ENCODE peak calls at places on chromosomes 5 and 9, in eight cellular contexts. One of them, this sample, is unnamed.
A peak's percentile ranks its signal among the peaks of the same experiment; 100 is the strongest.

GRCh38 chr9:118271331-118271730 is 567.1 kb downstream of the TLR4 start:
- DNase-seq in stimulated activated CD4-positive, alpha-beta T cell treated with anti-CD3 and anti-CD28 coated beads, Interleukin-1b, Interleukin-23, amount 100 ng/mL, for 4 hours: no peak
- DNase-seq in endodermal cell: no peak
- DNase-seq in NCI-H2081: no peak
- DNase-seq in stimulated activated CD8-positive, alpha-beta memory T cell treated with anti-CD3 and anti-CD28 coated beads, Interleukin-7, amount 100 ng/mL, for 4 hours: no peak
- DNase-seq in ACHN: no peak
- DNase-seq in effector CD4-positive, alpha-beta T cell: no peak
- DNase-seq in chondrocyte: no peak
- DNase-seq in this sample: no peak

GRCh38 chr9:99678550-99678949 is 143.1 kb upstream of the NR4A3 start:
- DNase-seq in effector CD4-positive, alpha-beta T cell: no peak
- DNase-seq in endodermal cell: no peak
- DNase-seq in chondrocyte: no peak
- DNase-seq in stimulated activated CD8-positive, alpha-beta memory T cell treated with anti-CD3 and anti-CD28 coated beads, Interleukin-7, amount 100 ng/mL, for 4 hours: no peak
- DNase-seq in ACHN: no peak
- DNase-seq in NCI-H2081: no peak
- DNase-seq in stimulated activated CD4-positive, alpha-beta T cell treated with anti-CD3 and anti-CD28 coated beads, Interleukin-1b, Interleukin-23, amount 100 ng/mL, for 4 hours: no peak
- DNase-seq in this sample: no peak

GRCh38 chr5:91339053-91339710 is 43.9 kb downstream of the ARRDC3 start:
- DNase-seq in NCI-H2081: no peak
- DNase-seq in chondrocyte: no peak
- DNase-seq in stimulated activated CD4-positive, alpha-beta T cell treated with anti-CD3 and anti-CD28 coated beads, Interleukin-1b, Interleukin-23, amount 100 ng/mL, for 4 hours: no peak
- DNase-seq in stimulated activated CD8-positive, alpha-beta memory T cell treated with anti-CD3 and anti-CD28 coated beads, Interleukin-7, amount 100 ng/mL, for 4 hours: no peak
- DNase-seq in ACHN: no peak
- DNase-seq in endodermal cell: no peak
- DNase-seq in effector CD4-positive, alpha-beta T cell: no peak
- DNase-seq in this sample: peak; percentile 56

GRCh38 chr9:123616707-123617106 is 260.7 kb downstream of the CRB2 start:
- DNase-seq in NCI-H2081: no peak
- DNase-seq in ACHN: no peak
- DNase-seq in effector CD4-positive, alpha-beta T cell: no peak
- DNase-seq in endodermal cell: peak; percentile 64
- DNase-seq in stimulated activated CD4-positive, alpha-beta T cell treated with anti-CD3 and anti-CD28 coated beads, Interleukin-1b, Interleukin-23, amount 100 ng/mL, for 4 hours: no peak
- DNase-seq in stimulated activated CD8-positive, alpha-beta memory T cell treated with anti-CD3 and anti-CD28 coated beads, Interleukin-7, amount 100 ng/mL, for 4 hours: no peak
- DNase-seq in chondrocyte: no peak
- DNase-seq in this sample: peak; percentile 21

GRCh38 chr9:108040783-108041182 is 551.2 kb upstream of the KLF4 start:
- DNase-seq in stimulated activated CD4-positive, alpha-beta T cell treated with anti-CD3 and anti-CD28 coated beads, Interleukin-1b, Interleukin-23, amount 100 ng/mL, for 4 hours: no peak
- DNase-seq in stimulated activated CD8-positive, alpha-beta memory T cell treated with anti-CD3 and anti-CD28 coated beads, Interleukin-7, amount 100 ng/mL, for 4 hours: no peak
- DNase-seq in endodermal cell: no peak
- DNase-seq in NCI-H2081: no peak
- DNase-seq in chondrocyte: no peak
- DNase-seq in effector CD4-positive, alpha-beta T cell: no peak
- DNase-seq in ACHN: no peak
- DNase-seq in this sample: no peak

GRCh38 chr9:130537346-130538050 is 41.9 kb upstream of the FUBP3 start:
- DNase-seq in chondrocyte: no peak
- DNase-seq in stimulated activated CD4-positive, alpha-beta T cell treated with anti-CD3 and anti-CD28 coated beads, Interleukin-1b, Interleukin-23, amount 100 ng/mL, for 4 hours: no peak
- DNase-seq in stimulated activated CD8-positive, alpha-beta memory T cell treated with anti-CD3 and anti-CD28 coated beads, Interleukin-7, amount 100 ng/mL, for 4 hours: no peak
- DNase-seq in NCI-H2081: no peak
- DNase-seq in endodermal cell: peak; percentile 50
- DNase-seq in ACHN: no peak
- DNase-seq in effector CD4-positive, alpha-beta T cell: no peak
- DNase-seq in this sample: peak; percentile 45

GRCh38 chr5:40184-40583 is 51.8 kb upstream of the PLEKHG4B start:
- DNase-seq in stimulated activated CD8-positive, alpha-beta memory T cell treated with anti-CD3 and anti-CD28 coated beads, Interleukin-7, amount 100 ng/mL, for 4 hours: no peak
- DNase-seq in stimulated activated CD4-positive, alpha-beta T cell treated with anti-CD3 and anti-CD28 coated beads, Interleukin-1b, Interleukin-23, amount 100 ng/mL, for 4 hours: no peak
- DNase-seq in effector CD4-positive, alpha-beta T cell: no peak
- DNase-seq in NCI-H2081: no peak
- DNase-seq in endodermal cell: no peak
- DNase-seq in ACHN: no peak
- DNase-seq in chondrocyte: no peak
- DNase-seq in this sample: no peak

GRCh38 chr9:91900057-91900816 is 49.8 kb downstream of the ROR2 start:
- DNase-seq in ACHN: no peak
- DNase-seq in effector CD4-positive, alpha-beta T cell: no peak
- DNase-seq in stimulated activated CD8-positive, alpha-beta memory T cell treated with anti-CD3 and anti-CD28 coated beads, Interleukin-7, amount 100 ng/mL, for 4 hours: no peak
- DNase-seq in NCI-H2081: no peak
- DNase-seq in chondrocyte: no peak
- DNase-seq in endodermal cell: peak; percentile 84
- DNase-seq in stimulated activated CD4-positive, alpha-beta T cell treated with anti-CD3 and anti-CD28 coated beads, Interleukin-1b, Interleukin-23, amount 100 ng/mL, for 4 hours: no peak
- DNase-seq in this sample: peak; percentile 69

GRCh38 chr5:130055572-130055971 is 151.3 kb downstream of the CHSY3 start:
- DNase-seq in effector CD4-positive, alpha-beta T cell: no peak
- DNase-seq in chondrocyte: no peak
- DNase-seq in NCI-H2081: no peak
- DNase-seq in stimulated activated CD4-positive, alpha-beta T cell treated with anti-CD3 and anti-CD28 coated beads, Interleukin-1b, Interleukin-23, amount 100 ng/mL, for 4 hours: no peak
- DNase-seq in stimulated activated CD8-positive, alpha-beta memory T cell treated with anti-CD3 and anti-CD28 coated beads, Interleukin-7, amount 100 ng/mL, for 4 hours: no peak
- DNase-seq in endodermal cell: no peak
- DNase-seq in ACHN: no peak
- DNase-seq in this sample: no peak

GRCh38 chr5:152864993-152865392 is 459.9 kb upstream of the NMUR2 start:
- DNase-seq in endodermal cell: no peak
- DNase-seq in NCI-H2081: no peak
- DNase-seq in stimulated activated CD8-positive, alpha-beta memory T cell treated with anti-CD3 and anti-CD28 coated beads, Interleukin-7, amount 100 ng/mL, for 4 hours: no peak
- DNase-seq in stimulated activated CD4-positive, alpha-beta T cell treated with anti-CD3 and anti-CD28 coated beads, Interleukin-1b, Interleukin-23, amount 100 ng/mL, for 4 hours: no peak
- DNase-seq in ACHN: no peak
- DNase-seq in effector CD4-positive, alpha-beta T cell: no peak
- DNase-seq in chondrocyte: no peak
- DNase-seq in this sample: no peak

GRCh38 chr9:124510650-124511425 is 3.6 kb upstream of the NR5A1 start:
- DNase-seq in effector CD4-positive, alpha-beta T cell: no peak
- DNase-seq in chondrocyte: no peak
- DNase-seq in stimulated activated CD4-positive, alpha-beta T cell treated with anti-CD3 and anti-CD28 coated beads, Interleukin-1b, Interleukin-23, amount 100 ng/mL, for 4 hours: no peak
- DNase-seq in stimulated activated CD8-positive, alpha-beta memory T cell treated with anti-CD3 and anti-CD28 coated beads, Interleukin-7, amount 100 ng/mL, for 4 hours: no peak
- DNase-seq in endodermal cell: no peak
- DNase-seq in NCI-H2081: no peak
- DNase-seq in ACHN: no peak
- DNase-seq in this sample: no peak